ENCODE peak calls at places on chromosomes 4 and X, in nine cellular contexts. A, E, S, Z, G, W, T, V and L are unnamed samples.

GRCh38 chr4:8766610-8767009 is 105.0 kb downstream of the HMX1 start:
- DNase-seq in A (peak; percentile 52), E (no peak), S (no peak), Z (no peak), G (no peak), W (no peak), T (no peak), V (no peak), L (peak; percentile 36)

GRCh38 chr4:91198951-91199350 is 1071.8 kb downstream of the CCSER1 start:
- DNase-seq in A (no peak), E (no peak), S (no peak), Z (no peak), G (no peak), W (no peak), T (no peak), V (no peak), L (no peak)

GRCh38 chr4:3322059-3322550 is 29.3 kb downstream of the RGS12 start:
- DNase-seq in A (peak; percentile 60), E (no peak), S (no peak), Z (no peak), G (peak; percentile 44), W (peak; percentile 18), T (no peak), V (no peak), L (no peak)

GRCh38 chrX:4550018-4550417 is 836.6 kb upstream of the PRKX start:
- DNase-seq in A (no peak), E (no peak), S (no peak), Z (no peak), G (peak; percentile 40), W (peak; percentile 2), T (no peak), V (no peak), L (no peak)

GRCh38 chr4:109302366-109303140 is at the start of gene COL25A1:
- DNase-seq in A (peak; percentile 85), E (peak; percentile 42), S (peak; percentile 31), Z (peak; percentile 18), G (peak; percentile 96), W (peak; percentile 2), T (no peak), V (peak; percentile 14), L (peak; percentile 52)

GRCh38 chrX:129694805-129695204 is 40.0 kb upstream of the APLN start:
- DNase-seq in A (no peak), E (no peak), S (no peak), Z (no peak), G (no peak), W (no peak), T (no peak), V (no peak), L (no peak)

GRCh38 chrX:31272472-31272775 is 200.6 kb upstream of the FTHL17 start:
- DNase-seq in A (no peak), E (no peak), S (peak; percentile 13), Z (no peak), G (no peak), W (no peak), T (no peak), V (no peak), L (no peak)

GRCh38 chr4:68905598-68906237 is 45.9 kb downstream of the UGT2A3 start:
- DNase-seq in A (no peak), E (no peak), S (no peak), Z (no peak), G (peak; percentile 90), W (no peak), T (no peak), V (no peak), L (no peak)

GRCh38 chr4:137378393-137379290 is 153.7 kb downstream of the PCDH18 start:
- DNase-seq in A (no peak), E (no peak), S (no peak), Z (no peak), G (no peak), W (no peak), T (no peak), V (no peak), L (no peak)

GRCh38 chrX:153460826-153461225 is 9.6 kb downstream of the HAUS7 start:
- DNase-seq in A (no peak), E (no peak), S (peak; percentile 69), Z (peak; percentile 21), G (peak; percentile 71), W (peak; percentile 35), T (peak; percentile 24), V (peak; percentile 7), L (peak; percentile 25)

GRCh38 chrX:133676344-133677122 is 261.2 kb upstream of the GPC4 start:
- DNase-seq in A (no peak), E (no peak), S (no peak), Z (no peak), G (no peak), W (peak; percentile 67), T (no peak), V (no peak), L (no peak)

GRCh38 chrX:77442728-77443127 is 4.5 kb upstream of the FGF16 start:
- DNase-seq in A (no peak), E (no peak), S (no peak), Z (no peak), G (no peak), W (no peak), T (no peak), V (no peak), L (no peak)

GRCh38 chr4:77284036-77284435 is 127.0 kb downstream of the CCNG2 start:
- DNase-seq in A (no peak), E (no peak), S (no peak), Z (no peak), G (no peak), W (no peak), T (no peak), V (no peak), L (no peak)

GRCh38 chr4:158588285-158588684 is 66.6 kb downstream of the RXFP1 start:
- DNase-seq in A (no peak), E (no peak), S (no peak), Z (no peak), G (no peak), W (no peak), T (no peak), V (no peak), L (no peak)

GRCh38 chr4:48290146-48290772 is 20.6 kb upstream of the TEC start:
- DNase-seq in A (no peak), E (no peak), S (peak; percentile 70), Z (no peak), G (peak; percentile 57), W (no peak), T (no peak), V (no peak), L (no peak)

GRCh38 chrX:109485470-109486340 is 3.8 kb upstream of the GUCY2F start:
- DNase-seq in A (peak; percentile 73), E (peak; percentile 32), S (peak; percentile 21), Z (peak; percentile 48), G (peak; percentile 64), W (peak; percentile 65), T (peak; percentile 35), V (peak; percentile 30), L (peak; percentile 18)

GRCh38 chrX:131288738-131289511 is at the start of gene IGSF1:
- DNase-seq in A (no peak), E (no peak), S (no peak), Z (no peak), G (peak; percentile 80), W (no peak), T (no peak), V (peak; percentile 52), L (no peak)

GRCh38 chrX:74420194-74421035 is 878 bp upstream of the SLC16A2 start:
- DNase-seq in A (peak; percentile 91), E (no peak), S (peak; percentile 20), Z (no peak), G (peak; percentile 84), W (peak; percentile 29), T (no peak), V (peak; percentile 45), L (peak; percentile 2)

GRCh38 chrX:31228415-31228832 is 156.6 kb upstream of the FTHL17 start:
- DNase-seq in A (no peak), E (no peak), S (no peak), Z (no peak), G (no peak), W (no peak), T (no peak), V (peak; percentile 2), L (no peak)

GRCh38 chr4:26779674-26780073 is 81.0 kb upstream of the STIM2 start:
- DNase-seq in A (no peak), E (no peak), S (no peak), Z (no peak), G (no peak), W (no peak), T (no peak), V (no peak), L (no peak)